ENCODE peak calls at places on chromosomes 12 and 14, in eight cellular contexts. P, A, J, G, K, F, Q and V are unnamed samples. For H3K4me1, the result is how much of the 10 kb centered on the place peaks cover.

GRCh38 chr12:78759387-78759786 is 105.2 kb upstream of the SYT1 start:
- DNase-seq in P (no peak), A (no peak), J (peak), G (no peak), K (no peak), F (no peak), Q (peak), V (peak)

GRCh38 chr12:56768424-56768823 is 5.3 kb downstream of the HSD17B6 start:
- DNase-seq in P (no peak), A (no peak), J (peak), G (no peak), K (no peak), F (no peak), Q (no peak), V (no peak)

GRCh38 chr12:66103011-66103913 is 27.3 kb downstream of the LLPH start:
- DNase-seq in P (no peak), A (no peak), J (no peak), G (peak), K (no peak), F (no peak), Q (no peak), V (peak)

GRCh38 chr12:40313928-40314327 is 89.1 kb downstream of the LRRK2 start:
- DNase-seq in P (no peak), A (no peak), J (no peak), G (no peak), K (no peak), F (no peak), Q (no peak), V (no peak)

GRCh38 chr12:96239711-96240234 is 45.6 kb downstream of the ELK3 start:
- DNase-seq in P (peak), A (peak), J (no peak), G (no peak), K (peak), F (peak), Q (no peak), V (no peak)

GRCh38 chr14:34005901-34006300 is 55.0 kb upstream of the EGLN3 start:
- DNase-seq in P (no peak), A (no peak), J (no peak), G (no peak), K (no peak), F (no peak), Q (no peak), V (no peak)

GRCh38 chr12:57895337-57896138 is 45.8 kb upstream of the ATP23 start:
- DNase-seq in P (no peak), A (no peak), J (no peak), G (no peak), K (no peak), F (no peak), Q (no peak), V (no peak)

GRCh38 chr12:94982456-94982855 is 21.0 kb downstream of the NDUFA12 start:
- DNase-seq in P (no peak), A (no peak), J (no peak), G (no peak), K (no peak), F (no peak), Q (no peak), V (no peak)

GRCh38 chr12:22459872-22460490 is 84.4 kb downstream of the C2CD5 start:
- DNase-seq in P (no peak), A (no peak), J (peak), G (peak), K (peak), F (no peak), Q (peak), V (peak)

GRCh38 chr14:30977752-30978151 is 47.7 kb upstream of the AP4S1 start:
- DNase-seq in P (no peak), A (no peak), J (no peak), G (no peak), K (no peak), F (no peak), Q (no peak), V (no peak)

GRCh38 chr12:109347579-109347978 is at the start of gene MYO1H:
- DNase-seq in P (no peak), A (no peak), J (no peak), G (no peak), K (no peak), F (no peak), Q (no peak), V (no peak)

GRCh38 chr12:26701604-26702215 is 131.3 kb downstream of the ITPR2 start:
- DNase-seq in P (no peak), A (no peak), J (peak), G (peak), K (peak), F (no peak), Q (peak), V (peak)

GRCh38 chr14:52051251-52051650 is 17.6 kb downstream of the NID2 start:
- DNase-seq in P (no peak), A (no peak), J (no peak), G (no peak), K (no peak), F (no peak), Q (no peak), V (no peak)

GRCh38 chr12:8081228-8081920 is 700 bp upstream of the NECAP1 start:
- DNase-seq in P (no peak), A (peak), J (no peak), G (no peak), K (no peak), F (no peak), Q (no peak), V (no peak)

GRCh38 chr12:69583203-69583602 is 2.1 kb upstream of the CCT2 start:
- DNase-seq in P (no peak), A (no peak), J (peak), G (no peak), K (no peak), F (no peak), Q (no peak), V (peak)

GRCh38 chr14:94031880-94032279 is 5.7 kb downstream of the OTUB2 start:
- DNase-seq in P (no peak), A (peak), J (no peak), G (no peak), K (no peak), F (no peak), Q (no peak), V (no peak)

GRCh38 chr12:95151821-95152220 is 65.4 kb downstream of the FGD6 start:
- DNase-seq in P (no peak), A (no peak), J (no peak), G (no peak), K (no peak), F (no peak), Q (no peak), V (no peak)

GRCh38 chr12:32921397-32921796 is 24.8 kb upstream of the PKP2 start:
- DNase-seq in P (no peak), A (no peak), J (no peak), G (no peak), K (no peak), F (no peak), Q (peak), V (no peak)

GRCh38 chr12:111469406-111469805 is 63.7 kb downstream of the SH2B3 start:
- DNase-seq in P (no peak), A (no peak), J (no peak), G (no peak), K (no peak), F (no peak), Q (no peak), V (no peak)

GRCh38 chr14:65320661-65321308 is 91.7 kb upstream of the FUT8 start:
- DNase-seq in P (no peak), A (no peak), J (no peak), G (no peak), K (no peak), F (no peak), Q (no peak), V (no peak)

GRCh38 chr12:16604853-16605252 is 1.1 kb downstream of the LMO3 start:
- DNase-seq in P (no peak), A (no peak), J (no peak), G (no peak), K (peak), F (no peak), Q (no peak), V (peak)

GRCh38 chr12:44000309-44000952 is 164.6 kb downstream of the TMEM117 start:
- DNase-seq in P (no peak), A (no peak), J (peak), G (peak), K (peak), F (no peak), Q (peak), V (peak)

GRCh38 chr12:26830358-26830757 is 2.6 kb downstream of the ITPR2 start:
- DNase-seq in P (no peak), A (no peak), J (no peak), G (no peak), K (no peak), F (no peak), Q (no peak), V (no peak)

GRCh38 chr14:68361231-68361630 is 431.6 kb downstream of the ZFP36L1 start:
- DNase-seq in P (no peak), A (no peak), J (no peak), G (no peak), K (no peak), F (no peak), Q (peak), V (no peak)

GRCh38 chr12:27236498-27236897 is 7.6 kb upstream of the STK38L start:
- DNase-seq in P (no peak), A (no peak), J (no peak), G (peak), K (no peak), F (no peak), Q (no peak), V (no peak)

GRCh38 chr14:92323031-92323915 is at the start of gene SLC24A4:
- DNase-seq in P (no peak), A (no peak), J (no peak), G (no peak), K (peak), F (peak), Q (no peak), V (peak)

GRCh38 chr12:62166525-62166924 is 93.7 kb upstream of the USP15 start:
- DNase-seq in P (no peak), A (no peak), J (no peak), G (no peak), K (no peak), F (no peak), Q (no peak), V (no peak)

GRCh38 chr12:6551063-6551461 is 4.8 kb downstream of the IFFO1 start:
- DNase-seq in P (no peak), A (peak), J (no peak), G (no peak), K (no peak), F (peak), Q (no peak), V (no peak)

GRCh38 chr12:77070382-77071294 is 5.3 kb upstream of the E2F7 start:
- DNase-seq in P (no peak), A (no peak), J (no peak), G (no peak), K (no peak), F (no peak), Q (no peak), V (no peak)

GRCh38 chr12:62802981-62803380 is 132.0 kb downstream of the PPM1H start:
- DNase-seq in P (no peak), A (no peak), J (no peak), G (no peak), K (no peak), F (no peak), Q (no peak), V (no peak)

GRCh38 chr14:94394025-94394493 is 5.7 kb upstream of the SERPINA1 start:
- DNase-seq in P (no peak), A (no peak), J (peak), G (no peak), K (no peak), F (no peak), Q (no peak), V (no peak)

GRCh38 chr12:122182887-122183587 is at the start of gene LRRC43:
- DNase-seq in P (no peak), A (peak), J (no peak), G (no peak), K (peak), F (peak), Q (peak), V (peak)

GRCh38 chr14:76887196-76887595 is 61.0 kb downstream of the LRRC74A start:
- DNase-seq in P (no peak), A (no peak), J (no peak), G (no peak), K (no peak), F (no peak), Q (no peak), V (no peak)

DNA sequence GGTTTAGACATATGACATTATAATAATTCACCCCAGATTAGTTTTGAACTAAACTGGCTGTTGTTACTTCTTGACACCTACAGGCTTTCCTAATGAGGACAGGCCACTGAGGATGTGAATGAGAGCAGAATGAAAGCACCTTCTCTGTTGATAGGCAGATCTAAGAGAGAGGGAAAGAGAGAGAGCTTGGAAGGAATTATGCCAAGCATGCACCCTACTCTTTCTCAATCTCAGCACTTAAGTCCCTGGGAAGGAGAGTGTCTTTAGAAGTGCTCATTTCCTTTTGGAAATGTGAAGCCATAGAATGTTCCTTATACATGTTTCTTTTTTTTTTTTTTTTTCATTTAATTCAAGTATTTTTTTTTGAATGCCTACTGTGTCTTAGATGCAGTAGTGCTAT is 49.0 kb downstream of the TBC1D15 start:
- DNase-seq in P (no peak), A (no peak), J (no peak), G (no peak), K (no peak), F (no peak), Q (no peak), V (peak)
- H3K4me1 ChIP-seq in P (under half), A (under half), J (under half), G (under half), K (under half), F (under half), Q (under half), V (under half)

DNA sequence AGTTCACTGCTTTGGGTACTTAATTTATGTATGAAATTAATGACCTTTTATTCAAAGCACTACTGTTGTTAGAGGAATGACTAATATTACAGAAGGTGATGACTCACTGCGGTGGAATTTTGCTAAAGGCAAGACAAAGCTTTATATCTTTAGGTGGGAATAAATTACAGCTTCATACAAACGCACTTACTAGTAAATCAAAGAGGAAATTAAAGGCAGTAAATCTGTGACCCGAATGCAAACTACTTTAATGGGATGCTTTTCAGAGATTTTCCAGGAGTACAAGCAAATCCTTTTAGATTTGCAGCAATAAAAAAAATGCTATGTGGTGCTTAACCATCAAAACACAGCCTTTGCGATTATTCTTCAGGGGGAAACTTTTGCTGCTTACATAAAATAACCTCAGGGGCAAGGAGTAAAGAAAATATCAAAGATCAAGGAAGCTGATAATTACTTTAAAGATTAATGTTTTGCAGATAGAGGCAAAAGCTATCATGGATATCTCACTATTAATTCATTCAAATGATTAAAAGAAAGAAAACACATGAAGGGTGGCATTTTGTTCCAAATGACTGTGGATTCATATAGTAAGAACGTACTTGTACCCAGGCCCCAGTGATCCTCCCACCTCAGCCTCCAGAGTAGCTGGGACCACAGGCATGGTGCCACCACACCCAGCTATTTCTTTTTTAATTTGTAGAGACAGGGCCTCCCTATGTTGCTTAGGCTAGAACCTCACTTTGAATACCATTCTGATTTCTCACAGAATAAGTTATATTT is 98.9 kb downstream of the DENND5B start:
- DNase-seq in P (peak), A (no peak), J (peak), G (peak), K (no peak), F (no peak), Q (peak), V (peak)
- TF ChIP-seq POLR2AphosphoS5 in P (no peak), A (no peak), J (no peak), G (no peak), K (no peak), F (no peak), Q (no peak), V (no peak)

GRCh38 chr14:99905121-99905520 is 111.9 kb downstream of the EML1 start:
- DNase-seq in P (no peak), A (no peak), J (no peak), G (no peak), K (no peak), F (no peak), Q (no peak), V (no peak)
- H3K4me1 ChIP-seq in P (under half), A (under half), J (under half), G (under half), K (under half), F (under half), Q (under half), V (under half)

GRCh38 chr14:53528114-53528513 is 375.0 kb upstream of the DDHD1 start:
- DNase-seq in P (no peak), A (no peak), J (no peak), G (no peak), K (no peak), F (no peak), Q (no peak), V (no peak)
- TF ChIP-seq POLR2AphosphoS5 in P (no peak), A (no peak), J (no peak), G (no peak), K (no peak), F (no peak), Q (no peak), V (no peak)

DNA sequence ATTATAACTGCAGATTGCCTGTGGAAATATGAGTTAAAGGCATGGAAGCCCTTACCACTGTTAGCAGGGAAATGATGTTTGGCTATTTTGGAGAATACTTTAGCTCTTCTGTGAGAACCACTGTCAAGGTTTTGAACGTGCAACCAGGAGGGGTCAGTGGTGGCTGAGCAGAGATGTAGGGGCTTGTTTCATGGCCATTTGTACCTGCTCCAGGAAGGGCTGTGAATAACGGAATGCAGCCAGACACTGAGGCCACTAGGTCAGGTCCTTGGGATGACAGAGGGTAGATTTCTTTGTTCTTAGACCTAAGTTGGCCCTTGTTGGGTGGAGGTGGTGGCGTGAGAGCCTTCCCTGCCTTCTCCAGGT is 8.3 kb downstream of the TRAF3 start:
- DNase-seq in P (no peak), A (no peak), J (no peak), G (no peak), K (no peak), F (peak), Q (no peak), V (peak)
- H3K4me1 ChIP-seq in P (under half), A (under half), J (under half), G (under half), K (under half), F (half or more), Q (under half), V (under half)